ENCODE peak calls at places on chromosomes 7 and 10, in six cellular contexts. U is prostate gland, W is right atrium auricular region, H is adrenal gland, S is esophagus muscularis mucosa, Z is cardiac muscle cell. C is an unnamed sample.

GRCh38 chr7:31935115-31935514 is 135.1 kb downstream of the PDE1C start:
- DNase-seq in U (no peak), W (no peak), H (no peak), S (no peak), Z (no peak), C (no peak)

GRCh38 chr10:106355450-106355849 is 809.1 kb downstream of the SORCS1 start:
- DNase-seq in U (no peak), W (no peak), H (no peak), S (no peak), Z (no peak), C (no peak)

GRCh38 chr10:125156196-125156595 is 4.2 kb downstream of the CTBP2 start:
- DNase-seq in U (no peak), W (no peak), H (no peak), S (no peak), Z (no peak), C (no peak)

GRCh38 chr10:29041512-29042150 is 247.2 kb upstream of the LYZL1 start:
- DNase-seq in U (no peak), W (no peak), H (no peak), S (no peak), Z (no peak), C (no peak)

GRCh38 chr10:46534828-46535524 is 21.5 kb downstream of the GPRIN2 start:
- DNase-seq in U (no peak), W (no peak), H (no peak), S (no peak), Z (no peak), C (peak; percentile 56)

GRCh38 chr10:21978191-21978862 is 25.2 kb downstream of the DNAJC1 start:
- DNase-seq in U (no peak), W (no peak), H (no peak), S (no peak), Z (no peak), C (peak; percentile 10)

GRCh38 chr7:133512560-133512959 is 259.7 kb downstream of the EXOC4 start:
- DNase-seq in U (no peak), W (no peak), H (no peak), S (no peak), Z (no peak), C (peak; percentile 56)

GRCh38 chr10:133206311-133207040 is 23.5 kb upstream of the UTF1 start:
- DNase-seq in U (no peak), W (no peak), H (no peak), S (no peak), Z (no peak), C (no peak)

GRCh38 chr7:20385121-20385520 is 54.4 kb downstream of the ITGB8 start:
- DNase-seq in U (no peak), W (no peak), H (no peak), S (no peak), Z (no peak), C (peak; percentile 18)

GRCh38 chr10:84825330-84825729 is 496.9 kb downstream of the CCSER2 start:
- DNase-seq in U (no peak), W (no peak), H (no peak), S (no peak), Z (peak; percentile 56), C (peak; percentile 82)

GRCh38 chr10:106795619-106796018 is 368.9 kb downstream of the SORCS1 start:
- DNase-seq in U (no peak), W (no peak), H (no peak), S (no peak), Z (peak; percentile 74), C (no peak)

GRCh38 chr7:98802088-98802780 is 67.6 kb downstream of the TMEM130 start:
- DNase-seq in U (no peak), W (no peak), H (peak; percentile 67), S (no peak), Z (no peak), C (peak; percentile 96)

GRCh38 chr10:30857803-30858202 is 173.9 kb downstream of the ZNF438 start:
- DNase-seq in U (no peak), W (peak; percentile 88), H (peak; percentile 23), S (peak; percentile 95), Z (no peak), C (no peak)

GRCh38 chr10:32893431-32893830 is 64.6 kb downstream of the ITGB1 start:
- DNase-seq in U (no peak), W (no peak), H (no peak), S (no peak), Z (peak; percentile 24), C (no peak)

GRCh38 chr7:4642468-4643203 is 39.5 kb upstream of the FOXK1 start:
- DNase-seq in U (no peak), W (no peak), H (no peak), S (no peak), Z (no peak), C (peak; percentile 20)

GRCh38 chr7:98833022-98833421 is 36.8 kb downstream of the TMEM130 start:
- DNase-seq in U (no peak), W (no peak), H (no peak), S (no peak), Z (no peak), C (no peak)

GRCh38 chr10:124025638-124026336 is 67.6 kb downstream of the CHST15 start:
- DNase-seq in U (no peak), W (no peak), H (no peak), S (no peak), Z (peak; percentile 47), C (no peak)

GRCh38 chr7:133854739-133855138 is 272.4 kb upstream of the LRGUK start:
- DNase-seq in U (peak; percentile 12), W (no peak), H (no peak), S (no peak), Z (peak; percentile 43), C (no peak)

GRCh38 chr10:4028027-4028471 is 243.0 kb upstream of the KLF6 start:
- DNase-seq in U (no peak), W (no peak), H (no peak), S (no peak), Z (no peak), C (no peak)

GRCh38 chr7:147485660-147486210 is 1104.8 kb upstream of the C7orf33 start:
- DNase-seq in U (no peak), W (no peak), H (no peak), S (no peak), Z (no peak), C (no peak)

DNA sequence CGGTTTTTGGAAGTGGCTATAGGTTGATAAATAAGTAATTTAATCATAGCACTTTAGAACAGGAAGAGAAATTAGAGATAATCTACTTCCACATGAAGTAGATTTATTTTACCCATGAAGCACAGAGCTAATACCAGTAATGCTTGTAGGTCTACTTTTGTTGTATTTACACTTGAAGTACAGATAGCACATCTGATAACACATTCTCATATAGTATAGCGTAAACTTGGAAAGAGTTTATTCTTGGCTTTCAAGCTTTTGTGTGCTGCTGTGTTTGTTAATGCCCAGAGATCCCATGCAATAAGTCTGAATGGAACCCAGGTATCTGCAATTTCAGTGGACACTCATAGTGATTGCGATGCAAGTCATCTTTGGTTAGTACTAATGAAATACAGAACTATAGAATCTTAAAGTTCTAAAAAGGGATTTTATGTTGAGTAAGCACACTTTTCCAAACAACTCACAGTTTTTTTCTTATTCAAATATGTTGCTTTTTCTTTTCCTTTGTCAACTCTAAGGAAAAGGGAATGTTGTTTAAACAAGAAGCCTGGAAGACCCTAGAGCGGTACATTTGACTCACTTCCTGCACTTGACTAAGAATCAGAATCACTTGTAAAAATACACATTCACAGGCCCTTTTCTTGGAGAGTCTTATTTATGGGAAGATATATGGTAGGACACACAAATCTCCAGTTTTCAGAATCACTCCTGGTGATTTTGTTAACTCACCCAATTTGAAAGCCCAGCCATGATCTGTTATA is 105.8 kb downstream of the GNAI1 start:
- DNase-seq in U (no peak), W (no peak), H (no peak), S (no peak), Z (no peak), C (peak; percentile 71)
- H3K27ac ChIP-seq in U (no peak overlapping the region), W (no peak overlapping the region), H (no peak overlapping the region), S (no peak overlapping the region), Z (no peak overlapping the region), C (peak overlapping the region; percentile 33)

DNA sequence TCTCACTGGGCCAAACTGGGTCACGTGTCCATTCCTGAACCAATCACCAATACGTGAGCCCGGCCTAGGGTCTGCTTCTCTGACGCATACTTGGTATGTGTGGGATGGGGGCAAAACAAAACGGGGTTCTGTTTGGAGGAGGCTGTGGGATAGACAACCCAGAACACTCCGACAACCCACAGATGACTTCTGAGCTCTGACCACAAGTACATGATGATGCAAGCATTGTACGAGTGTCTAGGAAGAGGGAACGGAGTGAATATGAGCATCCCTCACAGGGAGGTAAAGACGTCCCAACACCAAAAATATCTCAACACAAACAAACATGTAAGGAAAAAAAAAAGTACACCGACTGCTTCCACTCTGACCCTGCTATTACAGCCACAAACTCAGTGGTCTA is 5.6 kb downstream of the DAGLB start:
- DNase-seq in U (no peak), W (no peak), H (no peak), S (no peak), Z (no peak), C (peak; percentile 66)
- H3K4me1 ChIP-seq in U (no peaks in the 10 kb centered on the region), W (peaks cover 33% of the 10 kb centered on the region), H (peaks cover 14% of the 10 kb centered on the region), S (peaks cover 26% of the 10 kb centered on the region), Z (peaks cover 9% of the 10 kb centered on the region), C (peaks cover 53% of the 10 kb centered on the region)

DNA sequence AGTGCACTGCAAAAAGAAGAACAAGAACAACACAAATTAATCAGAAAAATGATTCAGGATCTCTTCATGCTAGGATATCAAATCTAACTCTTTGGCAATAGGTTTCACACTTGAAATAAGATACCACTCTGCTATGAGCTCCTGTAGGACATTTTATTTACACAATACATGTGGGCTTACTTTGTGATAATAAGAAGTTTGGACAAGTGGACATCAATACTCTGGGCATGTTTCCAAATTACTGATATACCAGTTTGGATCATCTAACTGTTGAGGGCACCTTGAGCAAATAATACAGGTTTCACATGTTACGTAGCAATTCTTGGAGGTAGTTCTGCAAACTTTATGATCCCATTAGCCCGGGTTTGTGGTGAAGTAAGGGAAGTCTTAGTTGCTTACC is 59.8 kb downstream of the CPVL start:
- DNase-seq in U (no peak), W (no peak), H (no peak), S (no peak), Z (no peak), C (no peak)
- H3K4me3 ChIP-seq in U (no peak overlapping the region), W (no peak overlapping the region), H (no peak overlapping the region), S (no peak overlapping the region), Z (no peak overlapping the region), C (no peak overlapping the region)

DNA sequence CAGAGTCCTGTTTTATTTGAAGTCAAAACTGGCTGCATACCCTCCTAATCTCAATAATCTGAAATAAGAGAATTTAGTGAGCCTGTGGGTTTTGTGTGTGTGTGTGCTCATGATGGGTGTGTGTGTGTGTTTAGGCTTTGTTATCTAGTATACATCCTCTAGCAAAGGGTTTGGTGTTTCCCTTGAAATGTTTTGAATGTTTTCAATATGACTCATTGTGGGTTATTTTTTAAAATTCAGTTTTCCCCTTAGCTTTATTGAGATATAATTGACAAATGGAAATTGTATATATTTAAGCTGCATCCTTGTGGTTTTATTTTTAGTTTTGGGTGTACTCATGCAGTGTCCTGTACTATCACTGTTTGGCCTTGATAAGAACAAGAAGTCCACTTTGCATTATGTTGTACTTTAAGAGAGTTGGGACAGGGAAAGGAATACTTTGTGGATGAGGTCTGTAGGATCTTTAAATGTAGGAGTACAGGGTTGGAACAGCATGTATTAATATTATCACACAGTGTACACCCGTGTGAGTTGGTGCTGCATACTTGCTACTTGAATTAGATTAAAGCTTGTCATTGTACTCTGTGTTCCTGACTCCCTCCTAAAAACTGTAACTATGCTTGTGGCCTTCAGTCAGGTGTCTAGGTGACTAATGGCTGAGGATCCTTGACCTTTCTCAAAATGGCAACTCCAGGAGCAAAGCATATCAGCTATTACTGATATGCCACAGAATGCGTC is 58.3 kb downstream of the VCL start:
- DNase-seq in U (no peak), W (no peak), H (peak; percentile 19), S (no peak), Z (peak; percentile 43), C (peak; percentile 80)
- H3K27ac ChIP-seq in U (peak overlapping the region; percentile 8), W (peak overlapping the region; percentile 62), H (no peak overlapping the region), S (peak overlapping the region; percentile 46), Z (peak overlapping the region; percentile 92), C (peak overlapping the region; percentile 68)

C was measured in SJSA1.